ENCODE peak calls at places on chromosomes 11 and 22, in ten cellular contexts. D, N, J, T, P, U, X, C, I and W are unnamed samples.

GRCh38 chr11:82458777-82459176 is 274.9 kb downstream of the FAM181B start:
- DNase-seq in P (peak; percentile 45), D (no peak), U (peak; percentile 16), C (no peak), N (no peak), T (no peak), X (no peak), I (no peak), J (no peak), W (no peak)

GRCh38 chr11:29809121-29809520 is 207.7 kb downstream of the KCNA4 start:
- DNase-seq in U (peak; percentile 6), C (no peak), P (no peak), N (no peak), X (no peak), J (no peak), D (no peak), I (no peak), T (no peak), W (no peak)

GRCh38 chr11:71201231-71201630 is 51.1 kb downstream of the SHANK2 start:
- DNase-seq in C (no peak), X (no peak), I (no peak), N (no peak), P (no peak), J (no peak), T (no peak), U (no peak), D (no peak), W (no peak)

GRCh38 chr11:121611242-121611641 is 158.5 kb upstream of the SORL1-AS1 start:
- DNase-seq in D (no peak), C (no peak), N (no peak), I (peak; percentile 15), T (no peak), J (no peak), U (no peak), X (no peak), P (no peak), W (no peak)

GRCh38 chr11:46055371-46055770 is 65.9 kb downstream of the PHF21A start:
- DNase-seq in N (no peak), C (no peak), T (no peak), U (peak; percentile 80), D (no peak), X (no peak), I (no peak), J (no peak), P (no peak), W (no peak)

GRCh38 chr22:33519974-33520903 is 400.0 kb downstream of the LARGE1 start:
- DNase-seq in C (no peak), T (no peak), P (no peak), X (no peak), J (no peak), I (no peak), N (no peak), U (no peak), D (no peak), W (no peak)

GRCh38 chr11:132999031-132999430 is 533.3 kb downstream of the OPCML start:
- DNase-seq in J (no peak), X (no peak), P (no peak), C (no peak), T (no peak), D (no peak), N (no peak), U (no peak), I (peak; percentile 24), W (no peak)

GRCh38 chr22:25159028-25159427 is 40.6 kb upstream of the CRYBB3 start:
- DNase-seq in D (no peak), X (no peak), U (peak; percentile 25), T (no peak), I (peak; percentile 44), J (no peak), C (no peak), P (no peak), N (no peak), W (peak; percentile 39)

GRCh38 chr11:74354036-74354435 is 42.6 kb upstream of the P4HA3 start:
- DNase-seq in I (no peak), X (no peak), J (no peak), P (no peak), T (no peak), D (no peak), C (no peak), N (no peak), U (no peak), W (no peak)

GRCh38 chr11:70778828-70779365 is 380.6 kb downstream of the CTTN start:
- DNase-seq in T (no peak), U (no peak), N (no peak), I (no peak), X (no peak), D (no peak), C (no peak), J (no peak), P (no peak), W (no peak)

GRCh38 chr11:73520358-73521061 is 77.4 kb downstream of the FAM168A start:
- DNase-seq in J (no peak), C (no peak), N (no peak), T (no peak), P (no peak), U (no peak), I (peak; percentile 76), D (no peak), X (no peak), W (no peak)

GRCh38 chr11:34680918-34681554 is 60.1 kb downstream of the EHF start:
- DNase-seq in X (no peak), I (no peak), U (peak; percentile 61), T (no peak), N (no peak), C (no peak), J (no peak), P (peak; percentile 64), D (no peak), W (no peak)

GRCh38 chr22:26391623-26392022 is 37.4 kb upstream of the ASPHD2 start:
- DNase-seq in U (no peak), P (no peak), X (no peak), N (no peak), I (no peak), D (no peak), T (no peak), C (no peak), J (no peak), W (no peak)
- H3K27me3 ChIP-seq in U (no peaks in the 10 kb centered on the region), P (no peaks in the 10 kb centered on the region), X (no peaks in the 10 kb centered on the region), N (no peaks in the 10 kb centered on the region), I (no peaks in the 10 kb centered on the region), D (no peaks in the 10 kb centered on the region), T (no peaks in the 10 kb centered on the region), C (peaks cover 23% of the 10 kb centered on the region), J (no peaks in the 10 kb centered on the region), W (no peaks in the 10 kb centered on the region)

DNA sequence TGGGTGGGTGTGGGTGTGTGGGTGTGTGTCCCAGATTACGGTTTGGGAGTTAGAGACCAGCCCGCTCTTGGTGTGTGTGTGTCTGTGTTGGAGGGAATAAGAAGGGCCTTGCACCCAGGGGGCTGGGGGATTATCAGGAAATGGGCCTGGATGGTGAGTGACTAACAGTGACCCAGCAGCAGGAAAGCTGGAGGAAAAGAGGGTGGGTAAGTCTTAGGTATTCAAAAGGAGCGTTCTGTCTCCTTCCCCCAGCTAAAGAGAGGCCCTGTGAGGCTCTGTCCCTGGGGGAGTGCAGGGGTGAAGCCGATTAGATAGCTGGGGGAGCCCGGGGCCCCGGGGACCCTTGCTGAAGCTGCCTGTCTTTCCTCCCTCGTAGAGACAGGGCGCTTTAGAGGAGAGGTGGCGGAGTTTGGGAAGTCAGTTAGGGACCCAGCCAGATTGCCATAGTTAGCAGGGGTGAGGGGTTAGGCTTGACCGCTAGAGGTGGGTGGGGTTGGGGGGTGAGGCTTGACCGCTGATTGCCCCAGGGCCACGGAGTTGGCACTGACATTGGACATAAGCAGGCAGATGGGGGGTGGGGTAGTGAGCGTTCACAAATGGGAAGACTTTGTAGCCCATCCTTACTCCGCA is 1.5 kb downstream of the OAF start:
- DNase-seq in D (no peak), N (no peak), C (no peak), I (no peak), U (no peak), X (no peak), T (no peak), P (no peak), J (no peak), W (no peak)
- H3K4me1 ChIP-seq in D (peaks cover 13% of the 10 kb centered on the region), N (no peaks in the 10 kb centered on the region), C (peaks cover 24% of the 10 kb centered on the region), I (peaks cover 34% of the 10 kb centered on the region), U (peaks cover 7% of the 10 kb centered on the region), X (no peaks in the 10 kb centered on the region), T (peaks cover 64% of the 10 kb centered on the region), P (no peaks in the 10 kb centered on the region), J (peaks cover 80% of the 10 kb centered on the region), W (peaks cover 23% of the 10 kb centered on the region)

GRCh38 chr11:65103476-65103875 is 7.5 kb downstream of the VPS51 start:
- DNase-seq in C (no peak), U (no peak), D (no peak), T (no peak), I (no peak), J (no peak), X (no peak), N (no peak), P (no peak), W (no peak)
- H3K4me3 ChIP-seq in C (no peak overlapping the region), U (no peak overlapping the region), D (no peak overlapping the region), T (no peak overlapping the region), I (no peak overlapping the region), J (no peak overlapping the region), X (no peak overlapping the region), N (no peak overlapping the region), P (no peak overlapping the region), W (no peak overlapping the region)

GRCh38 chr22:22571862-22572261 is 12.8 kb upstream of the PRAME start:
- DNase-seq in P (no peak), J (no peak), C (no peak), I (no peak), N (no peak), U (no peak), T (no peak), X (no peak), D (no peak), W (no peak)
- H3K27me3 ChIP-seq in P (peaks cover 37% of the 10 kb centered on the region), J (no peaks in the 10 kb centered on the region), C (peaks cover 23% of the 10 kb centered on the region), I (peaks cover 21% of the 10 kb centered on the region), N (no peaks in the 10 kb centered on the region), U (no peaks in the 10 kb centered on the region), T (peaks cover 43% of the 10 kb centered on the region), X (no peaks in the 10 kb centered on the region), D (no peaks in the 10 kb centered on the region), W (no peaks in the 10 kb centered on the region)

GRCh38 chr11:114157476-114158050 is 98.1 kb downstream of the ZBTB16 start:
- DNase-seq in C (no peak), I (no peak), T (no peak), N (no peak), P (no peak), D (no peak), J (no peak), U (no peak), X (peak; percentile 68), W (no peak)
- H3K4me1 ChIP-seq in C (peaks cover 98% of the 10 kb centered on the region), I (peaks cover 48% of the 10 kb centered on the region), T (peaks cover 90% of the 10 kb centered on the region), N (peaks cover 70% of the 10 kb centered on the region), P (no peaks in the 10 kb centered on the region), D (peaks cover 56% of the 10 kb centered on the region), J (peaks cover 99% of the 10 kb centered on the region), U (no peaks in the 10 kb centered on the region), X (no peaks in the 10 kb centered on the region), W (peaks cover 12% of the 10 kb centered on the region)